ENCODE peak calls at places on chromosomes 16 and 17, in eight cellular contexts. O, T, Y, D, N, H, U and L are unnamed samples.

GRCh38 chr16:56923481-56923880 is 8.5 kb upstream of the HERPUD1 start:
- DNase-seq in T (no peak), D (no peak), Y (no peak), U (peak; percentile 72), N (no peak), O (no peak), H (no peak), L (peak; percentile 63)

GRCh38 chr17:7613769-7614421 is 802 bp downstream of the FXR2 start:
- DNase-seq in Y (peak; percentile 50), T (no peak), D (no peak), U (no peak), N (no peak), O (no peak), H (no peak), L (peak; percentile 43)

GRCh38 chr16:58515871-58516767 is 802 bp downstream of the SETD6 start:
- DNase-seq in O (no peak), T (no peak), N (no peak), H (no peak), D (peak; percentile 56), Y (no peak), U (no peak), L (no peak)

GRCh38 chr17:82035956-82036633 is 1.4 kb downstream of the DCXR start:
- DNase-seq in N (no peak), O (no peak), T (no peak), H (no peak), Y (no peak), U (no peak), D (no peak), L (no peak)

GRCh38 chr17:44956998-44957981 is 9.7 kb upstream of the KIF18B start:
- DNase-seq in N (no peak), U (no peak), H (no peak), Y (no peak), O (no peak), D (no peak), T (no peak), L (no peak)

GRCh38 chr17:81879121-81879520 is 8.0 kb upstream of the ARHGDIA start:
- DNase-seq in O (no peak), T (no peak), N (no peak), Y (no peak), H (no peak), D (no peak), U (no peak), L (no peak)

GRCh38 chr17:74271902-74272563 is 2.0 kb upstream of the DNAI2 start:
- DNase-seq in U (no peak), O (peak; percentile 63), D (no peak), T (peak; percentile 57), Y (no peak), H (no peak), N (no peak), L (peak; percentile 55)

GRCh38 chr17:28728364-28729200 is at the start of gene NEK8:
- DNase-seq in D (peak; percentile 95), U (peak; percentile 94), N (peak; percentile 96), O (peak; percentile 96), T (peak; percentile 98), Y (peak; percentile 90), H (peak; percentile 97), L (peak; percentile 92)

GRCh38 chr17:27667656-27668487 is 36.9 kb downstream of the LGALS9 start:
- DNase-seq in U (no peak), D (no peak), Y (no peak), H (no peak), N (no peak), T (no peak), O (no peak), L (no peak)

GRCh38 chr17:75820411-75821080 is 23.7 kb downstream of the UNC13D start:
- DNase-seq in D (no peak), T (no peak), U (no peak), Y (no peak), N (no peak), H (no peak), O (no peak), L (no peak)

GRCh38 chr17:73068322-73069153 is 23.9 kb downstream of the SLC39A11 start:
- DNase-seq in H (no peak), O (no peak), U (peak; percentile 69), T (no peak), Y (peak; percentile 92), D (no peak), N (no peak), L (peak; percentile 36)

GRCh38 chr17:7307686-7308624 is 527 bp downstream of the EIF5A start:
- DNase-seq in H (peak; percentile 52), O (no peak), D (peak; percentile 68), Y (peak; percentile 34), T (peak; percentile 53), U (peak; percentile 35), N (peak; percentile 56), L (peak; percentile 34)

GRCh38 chr17:32277284-32277683 is 11.7 kb downstream of the RHBDL3 start:
- DNase-seq in T (no peak), O (no peak), N (no peak), D (no peak), U (peak; percentile 61), Y (peak; percentile 61), H (no peak), L (peak; percentile 53)

GRCh38 chr17:40813804-40814203 is 8.6 kb downstream of the KRT10 start:
- DNase-seq in U (no peak), T (no peak), N (no peak), O (no peak), D (no peak), H (no peak), Y (peak; percentile 47), L (peak; percentile 13)

GRCh38 chr16:4415538-4416199 is 727 bp downstream of the CORO7 start:
- DNase-seq in Y (no peak), O (no peak), H (no peak), D (peak; percentile 73), N (peak; percentile 65), T (peak; percentile 59), U (no peak), L (no peak)

GRCh38 chr17:82281502-82282238 is 8.2 kb upstream of the CSNK1D start:
- DNase-seq in D (peak; percentile 29), U (no peak), Y (peak; percentile 33), O (no peak), T (peak; percentile 78), N (no peak), H (no peak), L (no peak)

GRCh38 chr17:19354123-19354522 is 8.4 kb downstream of the B9D1 start:
- DNase-seq in D (no peak), O (no peak), H (no peak), T (no peak), Y (peak; percentile 94), U (peak; percentile 83), N (no peak), L (peak; percentile 95)

GRCh38 chr17:4152471-4152870 is 9.5 kb downstream of the CYB5D2 start:
- DNase-seq in D (no peak), N (no peak), O (no peak), Y (peak; percentile 77), H (no peak), U (no peak), T (no peak), L (no peak)

GRCh38 chr16:17375388-17376304 is 95.1 kb downstream of the XYLT1 start:
- DNase-seq in O (no peak), U (no peak), N (no peak), D (no peak), H (no peak), T (no peak), Y (no peak), L (no peak)

GRCh38 chr17:27473748-27474609 is 17.7 kb downstream of the KSR1 start:
- DNase-seq in H (peak; percentile 39), U (peak; percentile 53), T (peak; percentile 57), O (peak; percentile 76), N (peak; percentile 53), D (peak; percentile 82), Y (no peak), L (no peak)

GRCh38 chr16:24319415-24319814 is 63.3 kb downstream of the CACNG3 start:
- DNase-seq in T (no peak), O (no peak), D (no peak), U (no peak), H (no peak), Y (no peak), N (no peak), L (no peak)

GRCh38 chr16:24318670-24319069 is 62.5 kb downstream of the CACNG3 start:
- DNase-seq in T (no peak), Y (no peak), U (no peak), D (no peak), H (no peak), O (no peak), N (no peak), L (no peak)

GRCh38 chr16:24322106-24322505 is 66.0 kb downstream of the CACNG3 start:
- DNase-seq in T (no peak), N (no peak), U (no peak), Y (no peak), O (no peak), D (no peak), H (no peak), L (no peak)
- H3K4me3 ChIP-seq in T (no peak overlapping the region), N (no peak overlapping the region), U (no peak overlapping the region), Y (no peak overlapping the region), O (no peak overlapping the region), D (no peak overlapping the region), H (no peak overlapping the region), L (no peak overlapping the region)

DNA sequence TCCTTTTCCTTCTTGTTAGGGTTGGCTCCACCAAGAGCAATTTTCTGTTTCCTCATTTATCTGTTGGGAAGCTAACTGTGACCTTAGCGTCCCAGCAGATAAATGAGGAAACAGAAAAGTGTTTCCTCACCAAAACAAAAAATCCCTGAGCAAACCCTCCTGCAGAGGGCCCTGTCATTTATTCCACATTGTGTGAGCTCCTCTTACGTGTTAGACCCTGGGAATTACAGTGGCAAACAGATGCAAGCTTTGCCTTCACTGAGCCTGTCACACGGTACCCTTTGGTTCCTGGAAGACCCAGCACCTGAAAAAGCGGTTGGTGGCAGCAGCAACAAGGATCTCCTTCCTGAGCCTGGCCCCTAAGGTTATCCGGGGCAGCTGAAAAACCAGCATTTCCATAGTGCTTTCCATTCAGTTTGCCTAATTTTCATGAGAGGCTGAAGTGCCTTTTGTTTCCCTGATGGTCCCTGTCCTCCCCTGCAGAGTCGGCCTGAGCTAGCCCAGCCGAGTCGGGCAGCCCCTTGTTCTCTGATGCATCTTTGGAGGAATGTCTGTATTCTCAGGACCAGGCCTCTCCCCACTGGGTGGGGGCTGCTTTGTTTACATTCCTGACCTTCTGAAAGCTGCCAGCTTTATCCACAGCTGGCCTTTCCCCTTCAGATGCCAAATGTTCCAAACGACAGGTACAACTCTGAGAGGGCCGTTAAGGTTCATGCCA is 34.7 kb downstream of the YPEL2 start:
- DNase-seq in D (no peak), H (peak; percentile 28), N (no peak), T (no peak), O (no peak), Y (no peak), U (no peak), L (no peak)
- TF ChIP-seq CTCF in D (no peak), H (no peak), N (no peak), T (no peak), O (no peak), Y (no peak), U (no peak), L (no peak)

DNA sequence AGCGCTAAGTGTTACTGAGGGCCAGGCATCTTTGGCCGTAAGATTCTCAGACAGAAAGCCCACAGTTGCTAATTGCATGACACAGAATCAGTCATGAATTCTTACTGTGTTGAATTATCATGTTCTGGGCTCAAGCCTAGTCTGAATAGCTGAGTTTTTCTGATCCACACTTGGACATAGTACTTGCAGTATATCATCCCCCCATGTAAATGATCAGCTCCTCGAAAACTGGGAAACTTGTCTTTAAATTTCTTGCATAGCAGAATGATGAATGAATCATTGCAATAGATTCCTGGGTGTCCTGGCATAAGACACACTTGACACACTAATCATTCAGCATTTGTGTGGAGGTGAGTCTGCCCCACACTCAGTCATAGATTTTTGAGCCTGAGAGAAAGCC is 2.2 kb downstream of the MLYCD start:
- DNase-seq in O (no peak), D (no peak), Y (no peak), H (no peak), N (no peak), U (no peak), T (no peak), L (no peak)
- H3K4me3 ChIP-seq in O (peak overlapping the region; percentile 92), D (no peak overlapping the region), Y (no peak overlapping the region), H (no peak overlapping the region), N (no peak overlapping the region), U (no peak overlapping the region), T (no peak overlapping the region), L (no peak overlapping the region)

GRCh38 chr16:21101631-21102420 is 48.8 kb downstream of the DNAH3 start:
- DNase-seq in U (peak; percentile 39), D (no peak), O (no peak), H (no peak), T (no peak), N (peak; percentile 20), Y (peak; percentile 20), L (peak; percentile 36)
- TF ChIP-seq CTCF in U (peak; percentile 58), D (peak; percentile 17), O (peak; percentile 47), H (no peak), T (no peak), N (peak; percentile 49), Y (peak; percentile 45), L (peak; percentile 62)